ENCODE peak calls at places on chromosomes 4 and X, in four cellular contexts. One of them, this sample, is unnamed.

GRCh38 chr4:17447056-17447455 is 64.8 kb downstream of the QDPR start:
- DNase-seq in adrenal gland: no peak
- DNase-seq in lower lobe of right lung: no peak
- DNase-seq in fibroblast of lung: no peak
- DNase-seq in this sample: no peak

GRCh38 chr4:148311493-148311892 is 130.7 kb downstream of the NR3C2 start:
- DNase-seq in adrenal gland: no peak
- DNase-seq in fibroblast of lung: no peak
- DNase-seq in lower lobe of right lung: no peak
- DNase-seq in this sample: no peak

GRCh38 chr4:99736846-99737245 is 79.2 kb upstream of the C4orf54 start:
- DNase-seq in lower lobe of right lung: no peak
- DNase-seq in fibroblast of lung: no peak
- DNase-seq in adrenal gland: no peak
- DNase-seq in this sample: no peak

GRCh38 chr4:184536881-184537248 is 62.5 kb upstream of the IRF2 start:
- DNase-seq in fibroblast of lung: peak
- DNase-seq in lower lobe of right lung: no peak
- DNase-seq in adrenal gland: no peak
- DNase-seq in this sample: no peak

GRCh38 chr4:125334936-125335335 is 20.2 kb downstream of the FAT4 start:
- DNase-seq in fibroblast of lung: no peak
- DNase-seq in adrenal gland: no peak
- DNase-seq in lower lobe of right lung: no peak
- DNase-seq in this sample: no peak

GRCh38 chr4:13349096-13349495 is 135.0 kb downstream of the RAB28 start:
- DNase-seq in adrenal gland: no peak
- DNase-seq in fibroblast of lung: no peak
- DNase-seq in lower lobe of right lung: no peak
- DNase-seq in this sample: no peak

GRCh38 chr4:7132730-7133582 is 59.4 kb upstream of the SORCS2 start:
- DNase-seq in adrenal gland: no peak
- DNase-seq in fibroblast of lung: peak
- DNase-seq in lower lobe of right lung: no peak
- DNase-seq in this sample: no peak

GRCh38 chr4:150002561-150002960 is 75.7 kb upstream of the DCLK2 start:
- DNase-seq in fibroblast of lung: no peak
- DNase-seq in adrenal gland: no peak
- DNase-seq in lower lobe of right lung: no peak
- DNase-seq in this sample: no peak

GRCh38 chrX:46547857-46548256 is 2.6 kb upstream of the ZNF674 start:
- DNase-seq in adrenal gland: no peak
- DNase-seq in fibroblast of lung: peak
- DNase-seq in lower lobe of right lung: no peak
- DNase-seq in this sample: no peak

GRCh38 chr4:6480532-6481088 is 8.2 kb upstream of the PPP2R2C start:
- DNase-seq in fibroblast of lung: no peak
- DNase-seq in adrenal gland: no peak
- DNase-seq in lower lobe of right lung: no peak
- DNase-seq in this sample: no peak

GRCh38 chrX:39002466-39002865 is 201.2 kb downstream of the MID1IP1 start:
- DNase-seq in lower lobe of right lung: no peak
- DNase-seq in fibroblast of lung: no peak
- DNase-seq in adrenal gland: no peak
- DNase-seq in this sample: no peak

GRCh38 chr4:147481577-147482109 is 746 bp downstream of the EDNRA start:
- DNase-seq in lower lobe of right lung: no peak
- DNase-seq in adrenal gland: no peak
- DNase-seq in fibroblast of lung: peak
- DNase-seq in this sample: no peak

GRCh38 chrX:73289039-73289438 is 74.4 kb upstream of the NAP1L2 start:
- DNase-seq in fibroblast of lung: no peak
- DNase-seq in adrenal gland: no peak
- DNase-seq in lower lobe of right lung: no peak
- DNase-seq in this sample: no peak

GRCh38 chrX:94932278-94932965 is 1258.4 kb downstream of the FAM133A start:
- DNase-seq in lower lobe of right lung: no peak
- DNase-seq in fibroblast of lung: no peak
- DNase-seq in adrenal gland: no peak
- DNase-seq in this sample: no peak

GRCh38 chr4:146235654-146236570 is 21.6 kb downstream of the REELD1 start:
- DNase-seq in adrenal gland: no peak
- DNase-seq in fibroblast of lung: no peak
- DNase-seq in lower lobe of right lung: peak
- DNase-seq in this sample: no peak

GRCh38 chrX:45070116-45071007 is 130.3 kb downstream of the DIPK2B start:
- DNase-seq in lower lobe of right lung: no peak
- DNase-seq in fibroblast of lung: peak
- DNase-seq in adrenal gland: no peak
- DNase-seq in this sample: no peak

GRCh38 chrX:29478336-29479069 is 736.9 kb upstream of the MAGEB2 start:
- DNase-seq in adrenal gland: no peak
- DNase-seq in fibroblast of lung: peak
- DNase-seq in lower lobe of right lung: no peak
- DNase-seq in this sample: no peak

GRCh38 chrX:48045410-48046311 is 25.8 kb downstream of the ZNF630 start:
- DNase-seq in adrenal gland: peak
- DNase-seq in lower lobe of right lung: no peak
- DNase-seq in fibroblast of lung: peak
- DNase-seq in this sample: no peak

GRCh38 chrX:1248381-1249061 is 20.1 kb upstream of the CSF2RA start:
- DNase-seq in lower lobe of right lung: peak
- DNase-seq in fibroblast of lung: no peak
- DNase-seq in adrenal gland: no peak
- DNase-seq in this sample: no peak

GRCh38 chr4:4427886-4428285 is 41.0 kb downstream of the NSG1 start:
- DNase-seq in fibroblast of lung: no peak
- DNase-seq in lower lobe of right lung: no peak
- DNase-seq in adrenal gland: no peak
- DNase-seq in this sample: no peak

GRCh38 chr4:4427478-4427870 is 40.6 kb downstream of the NSG1 start:
- DNase-seq in fibroblast of lung: no peak
- DNase-seq in adrenal gland: no peak
- DNase-seq in lower lobe of right lung: no peak
- DNase-seq in this sample: no peak

GRCh38 chr4:4425696-4426095 is 38.8 kb downstream of the NSG1 start:
- DNase-seq in lower lobe of right lung: no peak
- DNase-seq in adrenal gland: no peak
- DNase-seq in fibroblast of lung: no peak
- DNase-seq in this sample: no peak

GRCh38 chr4:4425119-4425690 is 38.3 kb downstream of the NSG1 start:
- DNase-seq in lower lobe of right lung: no peak
- DNase-seq in fibroblast of lung: no peak
- DNase-seq in adrenal gland: no peak
- DNase-seq in this sample: no peak

DNA sequence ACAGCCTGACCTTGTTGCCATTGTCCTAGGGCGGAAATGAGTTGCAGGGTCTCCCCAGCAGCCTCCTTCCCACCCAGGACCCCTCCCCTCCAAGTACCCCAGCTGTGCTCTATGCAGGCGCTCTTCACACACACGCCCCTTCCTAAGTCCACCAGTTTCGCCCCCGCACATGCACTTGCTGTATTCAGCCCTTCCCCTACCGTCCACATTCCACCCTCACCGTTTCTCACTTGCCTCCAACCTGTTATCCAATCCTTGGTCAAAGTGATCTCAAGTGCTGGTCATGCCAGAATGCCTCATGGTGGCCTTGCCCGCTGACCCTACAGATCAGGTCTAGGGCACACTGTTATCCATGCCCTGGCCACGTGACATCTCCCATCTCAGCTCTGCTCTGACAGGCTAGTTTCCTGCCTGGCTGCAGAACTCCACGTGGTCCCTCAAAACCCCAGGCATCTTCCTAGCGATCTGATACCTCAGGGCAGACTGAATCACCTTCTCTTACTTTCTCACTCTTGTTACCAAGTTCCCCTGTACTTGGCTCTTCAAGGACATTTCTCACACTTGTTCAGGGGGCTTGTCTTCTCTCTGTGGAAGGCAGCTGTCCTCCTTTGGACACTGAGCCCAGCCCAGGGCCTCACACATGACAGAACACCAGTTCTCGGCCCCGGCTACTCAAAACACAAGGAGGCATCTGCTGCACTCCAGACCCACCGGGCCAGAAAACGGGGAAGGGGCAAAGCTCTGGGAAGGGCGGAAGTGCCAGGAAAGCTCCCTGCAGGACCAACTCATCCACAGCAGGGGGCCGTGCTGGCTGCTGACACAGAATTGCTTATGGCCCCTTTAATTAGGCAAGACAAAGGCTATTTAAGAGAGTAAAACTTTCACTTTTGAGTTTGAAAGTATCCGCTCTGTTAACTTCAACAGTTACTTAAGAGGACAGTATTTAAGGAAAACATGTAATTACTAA is 39.9 kb downstream of the NSG1 start:
- DNase-seq in lower lobe of right lung: no peak
- DNase-seq in adrenal gland: no peak
- DNase-seq in fibroblast of lung: no peak
- DNase-seq in this sample: no peak
- TF ChIP-seq CTCF in lower lobe of right lung: no peak
- TF ChIP-seq CTCF in adrenal gland: no peak
- TF ChIP-seq CTCF in fibroblast of lung: peak
- TF ChIP-seq CTCF in this sample: no peak

GRCh38 chr4:145081756-145082155 is 16.2 kb downstream of the ANAPC10 start:
- DNase-seq in lower lobe of right lung: no peak
- DNase-seq in fibroblast of lung: no peak
- DNase-seq in adrenal gland: no peak
- DNase-seq in this sample: no peak

GRCh38 chr4:145076473-145076855 is 21.5 kb downstream of the ANAPC10 start:
- DNase-seq in adrenal gland: no peak
- DNase-seq in fibroblast of lung: no peak
- DNase-seq in lower lobe of right lung: no peak
- DNase-seq in this sample: no peak

GRCh38 chr4:145071560-145071959 is 26.4 kb downstream of the ANAPC10 start:
- DNase-seq in fibroblast of lung: no peak
- DNase-seq in adrenal gland: no peak
- DNase-seq in lower lobe of right lung: no peak
- DNase-seq in this sample: no peak

DNA sequence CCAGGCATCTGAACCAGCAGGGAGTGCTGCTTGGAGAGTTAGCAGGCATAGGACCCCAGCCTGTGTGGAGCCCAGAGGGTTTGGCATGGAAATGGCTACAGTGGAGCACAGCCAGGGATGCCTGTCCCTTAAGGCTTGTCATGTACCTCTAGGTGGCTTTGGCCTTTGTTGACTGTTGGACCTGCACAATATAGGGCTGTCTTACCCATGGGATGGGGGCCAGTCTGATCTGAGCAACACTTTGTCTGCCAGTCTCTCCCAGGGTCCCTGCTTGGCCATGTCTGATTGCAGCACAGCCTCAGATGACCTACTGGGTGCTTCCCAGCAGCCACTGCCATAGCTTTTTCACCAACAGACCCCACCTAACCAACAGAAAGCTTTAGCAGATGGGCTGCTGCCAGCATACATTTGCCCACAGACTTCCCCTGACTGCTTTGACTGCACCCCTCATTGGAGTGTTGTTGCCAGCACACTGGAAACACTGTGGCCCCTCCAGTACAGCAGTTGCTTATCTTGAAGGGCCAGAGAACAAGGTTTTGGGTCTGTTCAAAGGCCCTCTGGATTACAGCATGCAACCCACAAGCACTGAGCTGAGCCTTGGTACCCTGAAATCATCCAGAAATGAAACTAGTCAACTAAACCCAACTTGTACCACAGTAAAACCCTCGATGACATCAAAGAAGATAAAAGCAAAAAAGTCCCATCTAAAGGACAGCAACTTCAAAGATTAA is 22.1 kb downstream of the ANAPC10 start:
- DNase-seq in lower lobe of right lung: no peak
- DNase-seq in fibroblast of lung: no peak
- DNase-seq in adrenal gland: no peak
- DNase-seq in this sample: no peak
- TF ChIP-seq CTCF in lower lobe of right lung: no peak
- TF ChIP-seq CTCF in fibroblast of lung: no peak
- TF ChIP-seq CTCF in adrenal gland: no peak
- TF ChIP-seq CTCF in this sample: no peak

GRCh38 chr4:173192375-173193162 is 24.0 kb downstream of the GALNT7 start:
- DNase-seq in adrenal gland: no peak
- DNase-seq in fibroblast of lung: no peak
- DNase-seq in lower lobe of right lung: no peak
- DNase-seq in this sample: no peak
- TF ChIP-seq CTCF in adrenal gland: no peak
- TF ChIP-seq CTCF in fibroblast of lung: no peak
- TF ChIP-seq CTCF in lower lobe of right lung: no peak
- TF ChIP-seq CTCF in this sample: no peak

GRCh38 chr4:54497947-54498346 is 159.8 kb upstream of the KIT start:
- DNase-seq in adrenal gland: no peak
- DNase-seq in lower lobe of right lung: no peak
- DNase-seq in fibroblast of lung: no peak
- DNase-seq in this sample: no peak

GRCh38 chr4:54495641-54496040 is 162.1 kb upstream of the KIT start:
- DNase-seq in adrenal gland: no peak
- DNase-seq in fibroblast of lung: no peak
- DNase-seq in lower lobe of right lung: no peak
- DNase-seq in this sample: no peak

GRCh38 chr4:54496412-54496811 is 161.3 kb upstream of the KIT start:
- DNase-seq in fibroblast of lung: no peak
- DNase-seq in adrenal gland: no peak
- DNase-seq in lower lobe of right lung: no peak
- DNase-seq in this sample: no peak

GRCh38 chr4:54493862-54494261 is 163.9 kb upstream of the KIT start:
- DNase-seq in adrenal gland: no peak
- DNase-seq in lower lobe of right lung: no peak
- DNase-seq in fibroblast of lung: no peak
- DNase-seq in this sample: no peak

GRCh38 chr4:54495091-54495490 is 162.7 kb upstream of the KIT start:
- DNase-seq in adrenal gland: no peak
- DNase-seq in lower lobe of right lung: no peak
- DNase-seq in fibroblast of lung: no peak
- DNase-seq in this sample: no peak
- TF ChIP-seq CTCF in adrenal gland: no peak
- TF ChIP-seq CTCF in lower lobe of right lung: no peak
- TF ChIP-seq CTCF in fibroblast of lung: no peak
- TF ChIP-seq CTCF in this sample: no peak

DNA sequence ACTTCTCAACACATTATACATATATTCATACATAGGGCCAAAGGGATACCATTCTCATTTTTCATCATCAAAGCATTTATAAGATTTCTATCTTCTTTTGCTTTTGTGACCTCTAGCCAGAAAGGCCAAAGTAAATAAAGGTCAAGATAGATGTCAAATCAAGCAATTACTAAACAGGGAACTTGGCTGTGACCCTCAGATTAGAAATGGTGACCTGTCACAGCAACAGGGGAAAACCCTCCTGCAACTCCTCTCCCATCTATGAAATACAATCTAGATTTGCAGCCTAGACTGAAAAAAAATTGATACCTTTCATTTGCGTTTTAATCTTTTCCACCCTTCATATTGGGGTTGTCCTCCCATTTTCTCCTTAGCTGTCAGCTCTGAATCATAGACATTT is 225.6 kb upstream of the FAM241A start:
- DNase-seq in fibroblast of lung: no peak
- DNase-seq in adrenal gland: no peak
- DNase-seq in lower lobe of right lung: no peak
- DNase-seq in this sample: no peak
- TF ChIP-seq CTCF in fibroblast of lung: no peak
- TF ChIP-seq CTCF in adrenal gland: no peak
- TF ChIP-seq CTCF in lower lobe of right lung: no peak
- TF ChIP-seq CTCF in this sample: no peak